ENCODE peak calls at places on chromosomes 11 and 22, in four cellular contexts. One of them, this sample, is unnamed. For H3K36me3, the result is how much of the 10 kb centered on the place peaks cover.

GRCh38 chr11:7573193-7573557 is 59.4 kb downstream of the PPFIBP2 start:
- DNase-seq in K562: no peak
- DNase-seq in HepG2: no peak
- DNase-seq in GM12878: no peak
- DNase-seq in this sample: no peak

GRCh38 chr11:16814410-16815046 is 76.1 kb downstream of the C11orf58 start:
- DNase-seq in K562: no peak
- DNase-seq in HepG2: no peak
- DNase-seq in GM12878: no peak
- DNase-seq in this sample: no peak

GRCh38 chr11:44978279-44978960 is 27.7 kb upstream of the TP53I11 start:
- DNase-seq in GM12878: no peak
- DNase-seq in K562: no peak
- DNase-seq in HepG2: no peak
- DNase-seq in this sample: peak

GRCh38 chr11:106276859-106277436 is 199.5 kb downstream of the AASDHPPT start:
- DNase-seq in K562: no peak
- DNase-seq in GM12878: no peak
- DNase-seq in HepG2: no peak
- DNase-seq in this sample: no peak

GRCh38 chr11:75919525-75919924 is 104.5 kb downstream of the UVRAG start:
- DNase-seq in HepG2: no peak
- DNase-seq in K562: no peak
- DNase-seq in GM12878: no peak
- DNase-seq in this sample: no peak

GRCh38 chr22:37747090-37747714 is 50.4 kb downstream of the TRIOBP start:
- DNase-seq in K562: peak
- DNase-seq in GM12878: no peak
- DNase-seq in HepG2: no peak
- DNase-seq in this sample: peak

GRCh38 chr11:56048480-56048879 is 21.0 kb downstream of the OR5AS1 start:
- DNase-seq in GM12878: no peak
- DNase-seq in K562: no peak
- DNase-seq in HepG2: no peak
- DNase-seq in this sample: no peak

GRCh38 chr22:25100972-25101371 is 98.7 kb upstream of the CRYBB3 start:
- DNase-seq in K562: peak
- DNase-seq in HepG2: no peak
- DNase-seq in GM12878: no peak
- DNase-seq in this sample: peak

GRCh38 chr11:17921620-17922473 is 91.0 kb downstream of the SERGEF start:
- DNase-seq in GM12878: no peak
- DNase-seq in HepG2: no peak
- DNase-seq in K562: peak
- DNase-seq in this sample: no peak

GRCh38 chr11:100800202-100800601 is 113.1 kb downstream of the ARHGAP42 start:
- DNase-seq in K562: no peak
- DNase-seq in HepG2: no peak
- DNase-seq in GM12878: no peak
- DNase-seq in this sample: no peak

GRCh38 chr11:75388386-75389275 is 10.7 kb upstream of the RPS3 start:
- DNase-seq in GM12878: no peak
- DNase-seq in HepG2: peak
- DNase-seq in K562: peak
- DNase-seq in this sample: peak

GRCh38 chr22:19172213-19173046 is 6.1 kb downstream of the SLC25A1 start:
- DNase-seq in HepG2: no peak
- DNase-seq in GM12878: no peak
- DNase-seq in K562: peak
- DNase-seq in this sample: no peak

GRCh38 chr11:75140269-75141138 is 10.4 kb upstream of the SLCO2B1 start:
- DNase-seq in GM12878: peak
- DNase-seq in K562: peak
- DNase-seq in HepG2: peak
- DNase-seq in this sample: peak

GRCh38 chr11:126924381-126924780 is 76.2 kb downstream of the KIRREL3 start:
- DNase-seq in HepG2: no peak
- DNase-seq in K562: no peak
- DNase-seq in GM12878: no peak
- DNase-seq in this sample: no peak

GRCh38 chr11:75562836-75563484 is 907 bp downstream of the SERPINH1 start:
- DNase-seq in HepG2: no peak
- DNase-seq in GM12878: no peak
- DNase-seq in K562: peak
- DNase-seq in this sample: peak

GRCh38 chr11:96397863-96398262 is 8.1 kb downstream of the JRKL start:
- DNase-seq in GM12878: no peak
- DNase-seq in K562: no peak
- DNase-seq in HepG2: no peak
- DNase-seq in this sample: no peak

GRCh38 chr11:62805044-62805892 is at the start of gene NXF1:
- DNase-seq in K562: peak
- DNase-seq in HepG2: peak
- DNase-seq in GM12878: peak
- DNase-seq in this sample: peak

GRCh38 chr11:8247312-8247711 is 16.4 kb downstream of the LMO1 start:
- DNase-seq in GM12878: no peak
- DNase-seq in HepG2: no peak
- DNase-seq in K562: peak
- DNase-seq in this sample: no peak

GRCh38 chr11:67282155-67282875 is 6.8 kb upstream of the ANKRD13D start:
- DNase-seq in K562: no peak
- DNase-seq in GM12878: no peak
- DNase-seq in HepG2: no peak
- DNase-seq in this sample: no peak

GRCh38 chr22:44972363-44973083 is 37.3 kb downstream of the PHF21B start:
- DNase-seq in HepG2: no peak
- DNase-seq in GM12878: no peak
- DNase-seq in K562: no peak
- DNase-seq in this sample: no peak

GRCh38 chr11:69921429-69922014 is 102.3 kb upstream of the FGF3 start:
- DNase-seq in HepG2: no peak
- DNase-seq in GM12878: no peak
- DNase-seq in K562: no peak
- DNase-seq in this sample: no peak

GRCh38 chr22:50688448-50688847 is 15.8 kb downstream of the SHANK3 start:
- DNase-seq in HepG2: no peak
- DNase-seq in K562: no peak
- DNase-seq in GM12878: no peak
- DNase-seq in this sample: no peak

DNA sequence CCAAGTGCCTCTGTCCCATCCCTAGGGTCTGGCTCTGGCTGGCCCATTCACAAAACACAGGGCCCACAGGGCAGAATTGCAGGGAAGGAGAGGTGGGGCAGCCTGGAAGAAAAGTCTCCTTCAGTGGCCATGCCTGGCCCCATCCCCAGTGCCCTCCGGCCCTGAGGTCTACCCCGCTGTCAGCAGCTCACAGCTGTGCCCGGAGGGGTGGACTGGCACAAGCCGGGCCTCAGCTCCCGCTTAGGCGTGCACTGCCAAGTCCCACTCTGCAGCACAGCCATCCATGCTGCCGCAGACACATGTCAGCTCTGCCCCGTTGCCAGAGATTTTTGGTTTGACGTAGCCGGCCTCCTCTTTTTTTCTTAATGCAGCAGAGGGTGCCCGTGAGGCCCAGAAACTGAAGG is 3.9 kb upstream of the SCN2B start:
- DNase-seq in HepG2: peak
- DNase-seq in K562: peak
- DNase-seq in GM12878: no peak
- DNase-seq in this sample: no peak
- H3K4me3 ChIP-seq in HepG2: no peak
- H3K4me3 ChIP-seq in K562: no peak
- H3K4me3 ChIP-seq in GM12878: no peak
- H3K4me3 ChIP-seq in this sample: no peak

GRCh38 chr11:22302368-22302767 is 35.8 kb upstream of the SLC17A6 start:
- DNase-seq in GM12878: no peak
- DNase-seq in K562: no peak
- DNase-seq in HepG2: no peak
- DNase-seq in this sample: no peak

DNA sequence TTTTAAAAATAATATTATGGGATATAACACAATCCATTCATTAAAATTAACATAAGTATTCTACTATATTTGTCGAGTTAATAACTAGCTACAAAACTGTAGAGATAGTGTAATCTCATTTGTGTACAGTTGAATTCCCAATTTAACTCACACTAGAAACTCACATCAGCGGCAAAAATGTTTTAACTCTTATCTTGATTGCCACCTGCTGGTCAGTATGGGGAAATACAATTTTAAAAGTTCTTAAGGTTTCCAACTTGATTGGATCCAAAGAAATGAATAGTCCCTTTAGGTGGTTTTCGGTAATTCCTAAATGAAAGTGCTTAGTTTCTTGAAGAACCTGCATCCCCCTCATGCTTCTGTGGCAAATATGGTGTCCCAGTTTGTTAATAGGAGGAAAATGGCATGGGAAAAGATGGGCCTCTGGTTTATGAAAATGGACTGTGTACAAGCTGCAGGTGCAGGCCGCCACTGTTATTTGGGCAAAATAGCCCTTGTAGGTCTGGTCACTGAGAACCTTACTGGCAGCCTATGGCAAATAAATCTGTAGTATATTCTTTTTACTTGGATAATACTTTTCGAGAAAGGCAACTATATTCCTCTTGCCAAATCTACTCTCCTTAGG is 33.7 kb upstream of the SLC17A6 start:
- DNase-seq in GM12878: no peak
- DNase-seq in K562: peak
- DNase-seq in HepG2: peak
- DNase-seq in this sample: peak
- TF ChIP-seq MYC in GM12878: no peak
- TF ChIP-seq MYC in K562: no peak
- TF ChIP-seq MYC in HepG2: no peak
- TF ChIP-seq MYC in this sample: no peak

GRCh38 chr22:47237890-47238480 is 475.5 kb downstream of the TBC1D22A start:
- DNase-seq in HepG2: no peak
- DNase-seq in K562: no peak
- DNase-seq in GM12878: no peak
- DNase-seq in this sample: no peak
- H3K36me3 ChIP-seq in HepG2: under half
- H3K36me3 ChIP-seq in K562: under half
- H3K36me3 ChIP-seq in GM12878: under half
- H3K36me3 ChIP-seq in this sample: under half

DNA sequence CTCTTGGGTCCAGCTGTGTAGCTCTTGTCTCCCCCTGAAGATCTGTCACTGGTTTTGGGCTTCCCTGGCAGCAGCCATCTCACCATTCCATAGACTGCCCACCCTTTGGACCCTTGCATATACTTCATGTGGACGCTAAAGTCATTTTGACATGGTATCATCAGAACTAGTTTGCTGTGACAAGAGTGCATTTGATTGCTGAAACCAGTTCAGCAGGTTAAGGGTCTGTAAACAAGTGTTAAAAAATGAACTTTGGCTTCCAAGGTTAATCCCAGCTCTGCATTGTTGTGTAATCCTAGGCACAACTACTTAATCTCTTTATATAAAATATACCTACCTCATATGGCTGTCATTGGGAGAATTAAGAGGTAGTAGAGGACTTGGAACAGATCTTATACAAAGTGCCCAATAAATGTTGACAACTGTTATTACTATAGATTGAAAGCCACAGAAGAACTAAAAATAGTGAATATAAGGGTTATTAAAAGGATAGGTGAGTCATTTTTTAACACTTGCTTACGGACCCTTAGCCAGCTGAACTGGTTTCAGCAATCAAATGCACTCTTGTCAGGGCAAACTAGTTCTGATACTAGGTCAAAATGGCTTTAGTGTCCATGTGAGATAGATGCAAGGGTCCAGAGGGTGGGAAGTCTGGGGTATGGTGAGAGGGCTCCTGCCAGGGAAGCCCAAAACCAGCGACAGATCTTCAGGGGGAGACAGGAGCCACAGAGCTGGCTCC is 29.4 kb downstream of the CCDC90B start:
- DNase-seq in K562: no peak
- DNase-seq in HepG2: peak
- DNase-seq in GM12878: no peak
- DNase-seq in this sample: no peak
- H3K4me3 ChIP-seq in K562: no peak
- H3K4me3 ChIP-seq in HepG2: no peak
- H3K4me3 ChIP-seq in GM12878: no peak
- H3K4me3 ChIP-seq in this sample: no peak

GRCh38 chr11:97965849-97966646 is 1054.7 kb upstream of the CNTN5 start:
- DNase-seq in HepG2: no peak
- DNase-seq in GM12878: no peak
- DNase-seq in K562: no peak
- DNase-seq in this sample: peak
- TF ChIP-seq MYC in HepG2: no peak
- TF ChIP-seq MYC in GM12878: no peak
- TF ChIP-seq MYC in K562: no peak
- TF ChIP-seq MYC in this sample: no peak

DNA sequence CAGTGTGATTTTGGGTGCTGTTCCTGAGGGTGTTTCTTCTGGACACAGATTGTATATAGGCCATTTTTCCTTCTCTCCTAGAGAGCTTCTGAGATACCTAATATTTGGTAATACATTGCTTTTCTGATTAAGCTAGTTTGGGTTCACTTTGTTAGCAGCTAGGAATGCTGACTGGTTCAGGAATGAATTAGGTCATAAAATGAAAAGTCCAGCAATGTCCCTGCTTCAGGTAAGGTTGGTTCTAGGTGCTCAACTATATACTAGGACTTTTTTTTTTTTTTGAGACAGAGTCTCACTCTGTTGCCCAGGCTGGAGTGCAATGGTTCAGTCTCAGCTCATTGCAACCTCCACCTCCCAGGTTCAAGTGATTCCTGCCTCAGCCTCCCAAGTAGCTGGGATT is 32.9 kb upstream of the APOL5 start:
- DNase-seq in K562: no peak
- DNase-seq in GM12878: no peak
- DNase-seq in HepG2: no peak
- DNase-seq in this sample: no peak
- H3K36me3 ChIP-seq in K562: under half
- H3K36me3 ChIP-seq in GM12878: under half
- H3K36me3 ChIP-seq in HepG2: under half
- H3K36me3 ChIP-seq in this sample: under half

This sample was measured in endothelial cell of umbilical vein.